ENCODE peak calls at places on chromosome 13, in six cellular contexts. One of them, this sample, is unnamed.

GRCh38 chr13:83150616-83151307 is 731.5 kb downstream of the SLITRK1 start:
- DNase-seq in DMS 273 treated with DMSO at 0.1 percent for 48 hours: no peak
- DNase-seq in body of pancreas: no peak
- DNase-seq in RKO: no peak
- DNase-seq in astrocyte of the spinal cord: no peak
- DNase-seq in left ventricle myocardium superior: no peak
- DNase-seq in this sample: no peak

GRCh38 chr13:69545500-69546025 is 562.1 kb upstream of the ATXN8OS start:
- DNase-seq in DMS 273 treated with DMSO at 0.1 percent for 48 hours: no peak
- DNase-seq in body of pancreas: no peak
- DNase-seq in astrocyte of the spinal cord: no peak
- DNase-seq in left ventricle myocardium superior: no peak
- DNase-seq in RKO: no peak
- DNase-seq in this sample: no peak

GRCh38 chr13:52599853-52600603 is 42.2 kb upstream of the HNRNPA1L2 start:
- DNase-seq in DMS 273 treated with DMSO at 0.1 percent for 48 hours: no peak
- DNase-seq in left ventricle myocardium superior: peak; percentile 71
- DNase-seq in body of pancreas: peak; percentile 36
- DNase-seq in astrocyte of the spinal cord: peak; percentile 33
- DNase-seq in RKO: peak; percentile 28
- DNase-seq in this sample: peak; percentile 50

GRCh38 chr13:69579351-69579750 is 528.3 kb upstream of the ATXN8OS start:
- DNase-seq in RKO: peak; percentile 57
- DNase-seq in left ventricle myocardium superior: no peak
- DNase-seq in DMS 273 treated with DMSO at 0.1 percent for 48 hours: no peak
- DNase-seq in body of pancreas: no peak
- DNase-seq in astrocyte of the spinal cord: peak; percentile 5
- DNase-seq in this sample: no peak

GRCh38 chr13:79128158-79128557 is 277.9 kb downstream of the RBM26 start:
- DNase-seq in DMS 273 treated with DMSO at 0.1 percent for 48 hours: no peak
- DNase-seq in body of pancreas: no peak
- DNase-seq in RKO: peak; percentile 57
- DNase-seq in left ventricle myocardium superior: no peak
- DNase-seq in astrocyte of the spinal cord: peak; percentile 87
- DNase-seq in this sample: no peak

GRCh38 chr13:46665243-46665629 is 112.3 kb downstream of the LRCH1 start:
- DNase-seq in body of pancreas: no peak
- DNase-seq in DMS 273 treated with DMSO at 0.1 percent for 48 hours: no peak
- DNase-seq in RKO: no peak
- DNase-seq in astrocyte of the spinal cord: no peak
- DNase-seq in left ventricle myocardium superior: no peak
- DNase-seq in this sample: no peak

GRCh38 chr13:75691183-75691582 is 55.1 kb downstream of the LMO7 start:
- DNase-seq in left ventricle myocardium superior: no peak
- DNase-seq in body of pancreas: no peak
- DNase-seq in astrocyte of the spinal cord: no peak
- DNase-seq in DMS 273 treated with DMSO at 0.1 percent for 48 hours: no peak
- DNase-seq in RKO: no peak
- DNase-seq in this sample: no peak

GRCh38 chr13:113879017-113879416 is 15.1 kb upstream of the GAS6 start:
- DNase-seq in body of pancreas: peak; percentile 7
- DNase-seq in astrocyte of the spinal cord: no peak
- DNase-seq in left ventricle myocardium superior: no peak
- DNase-seq in RKO: no peak
- DNase-seq in DMS 273 treated with DMSO at 0.1 percent for 48 hours: no peak
- DNase-seq in this sample: no peak

GRCh38 chr13:93966267-93966936 is 513.1 kb downstream of the DCT start:
- DNase-seq in RKO: no peak
- DNase-seq in body of pancreas: no peak
- DNase-seq in DMS 273 treated with DMSO at 0.1 percent for 48 hours: no peak
- DNase-seq in left ventricle myocardium superior: no peak
- DNase-seq in astrocyte of the spinal cord: no peak
- DNase-seq in this sample: no peak

GRCh38 chr13:114078501-114079451 is 53.6 kb downstream of the RASA3 start:
- DNase-seq in RKO: no peak
- DNase-seq in DMS 273 treated with DMSO at 0.1 percent for 48 hours: no peak
- DNase-seq in astrocyte of the spinal cord: peak; percentile 79
- DNase-seq in body of pancreas: peak; percentile 11
- DNase-seq in left ventricle myocardium superior: peak; percentile 77
- DNase-seq in this sample: no peak

GRCh38 chr13:48501705-48502104 is 31.2 kb downstream of the RCBTB2 start:
- DNase-seq in body of pancreas: no peak
- DNase-seq in astrocyte of the spinal cord: no peak
- DNase-seq in DMS 273 treated with DMSO at 0.1 percent for 48 hours: no peak
- DNase-seq in RKO: no peak
- DNase-seq in left ventricle myocardium superior: no peak
- DNase-seq in this sample: no peak

GRCh38 chr13:29564828-29565227 is 30.7 kb downstream of the SLC7A1 start:
- DNase-seq in DMS 273 treated with DMSO at 0.1 percent for 48 hours: no peak
- DNase-seq in astrocyte of the spinal cord: no peak
- DNase-seq in RKO: no peak
- DNase-seq in left ventricle myocardium superior: no peak
- DNase-seq in body of pancreas: no peak
- DNase-seq in this sample: no peak

GRCh38 chr13:35767256-35767981 is 290.9 kb upstream of the MAB21L1 start:
- DNase-seq in DMS 273 treated with DMSO at 0.1 percent for 48 hours: peak; percentile 90
- DNase-seq in left ventricle myocardium superior: peak; percentile 18
- DNase-seq in body of pancreas: no peak
- DNase-seq in RKO: no peak
- DNase-seq in astrocyte of the spinal cord: no peak
- DNase-seq in this sample: no peak

GRCh38 chr13:110525328-110526319 is 35.9 kb downstream of the RAB20 start:
- DNase-seq in body of pancreas: no peak
- DNase-seq in DMS 273 treated with DMSO at 0.1 percent for 48 hours: no peak
- DNase-seq in astrocyte of the spinal cord: no peak
- DNase-seq in RKO: no peak
- DNase-seq in left ventricle myocardium superior: peak; percentile 69
- DNase-seq in this sample: no peak

GRCh38 chr13:33487575-33488243 is 202.2 kb upstream of the STARD13 start:
- DNase-seq in astrocyte of the spinal cord: peak; percentile 37
- DNase-seq in RKO: no peak
- DNase-seq in left ventricle myocardium superior: no peak
- DNase-seq in DMS 273 treated with DMSO at 0.1 percent for 48 hours: no peak
- DNase-seq in body of pancreas: no peak
- DNase-seq in this sample: peak; percentile 50

GRCh38 chr13:109810761-109811510 is 24.6 kb upstream of the IRS2 start:
- DNase-seq in body of pancreas: no peak
- DNase-seq in RKO: no peak
- DNase-seq in astrocyte of the spinal cord: no peak
- DNase-seq in DMS 273 treated with DMSO at 0.1 percent for 48 hours: no peak
- DNase-seq in left ventricle myocardium superior: no peak
- DNase-seq in this sample: no peak

GRCh38 chr13:49669735-49670309 is 21.5 kb downstream of the EBPL start:
- DNase-seq in RKO: peak; percentile 87
- DNase-seq in left ventricle myocardium superior: peak; percentile 42
- DNase-seq in body of pancreas: peak; percentile 50
- DNase-seq in astrocyte of the spinal cord: peak; percentile 79
- DNase-seq in DMS 273 treated with DMSO at 0.1 percent for 48 hours: peak; percentile 21
- DNase-seq in this sample: peak; percentile 87

GRCh38 chr13:19362946-19363510 is 181.4 kb upstream of the TUBA3C start:
- DNase-seq in astrocyte of the spinal cord: no peak
- DNase-seq in left ventricle myocardium superior: no peak
- DNase-seq in body of pancreas: no peak
- DNase-seq in DMS 273 treated with DMSO at 0.1 percent for 48 hours: no peak
- DNase-seq in RKO: no peak
- DNase-seq in this sample: no peak

GRCh38 chr13:95248953-95249352 is 52.3 kb downstream of the ABCC4 start:
- DNase-seq in body of pancreas: no peak
- DNase-seq in astrocyte of the spinal cord: no peak
- DNase-seq in DMS 273 treated with DMSO at 0.1 percent for 48 hours: no peak
- DNase-seq in left ventricle myocardium superior: no peak
- DNase-seq in RKO: no peak
- DNase-seq in this sample: no peak

GRCh38 chr13:43792456-43792855 is 5.7 kb upstream of the ENOX1 start:
- DNase-seq in DMS 273 treated with DMSO at 0.1 percent for 48 hours: no peak
- DNase-seq in left ventricle myocardium superior: no peak
- DNase-seq in RKO: no peak
- DNase-seq in astrocyte of the spinal cord: peak; percentile 39
- DNase-seq in body of pancreas: no peak
- DNase-seq in this sample: no peak

GRCh38 chr13:73200432-73200831 is 141.6 kb downstream of the KLF5 start:
- DNase-seq in RKO: no peak
- DNase-seq in DMS 273 treated with DMSO at 0.1 percent for 48 hours: no peak
- DNase-seq in body of pancreas: peak; percentile 33
- DNase-seq in left ventricle myocardium superior: no peak
- DNase-seq in astrocyte of the spinal cord: peak; percentile 24
- DNase-seq in this sample: no peak

GRCh38 chr13:110195547-110196485 is 111.1 kb downstream of the COL4A1 start:
- DNase-seq in body of pancreas: no peak
- DNase-seq in RKO: no peak
- DNase-seq in astrocyte of the spinal cord: no peak
- DNase-seq in left ventricle myocardium superior: no peak
- DNase-seq in DMS 273 treated with DMSO at 0.1 percent for 48 hours: no peak
- DNase-seq in this sample: no peak

GRCh38 chr13:97780486-97780885 is 173.0 kb upstream of the IPO5 start:
- DNase-seq in left ventricle myocardium superior: no peak
- DNase-seq in body of pancreas: no peak
- DNase-seq in RKO: no peak
- DNase-seq in astrocyte of the spinal cord: no peak
- DNase-seq in DMS 273 treated with DMSO at 0.1 percent for 48 hours: no peak
- DNase-seq in this sample: no peak

GRCh38 chr13:109779074-109779473 is 7.3 kb downstream of the IRS2 start:
- DNase-seq in RKO: no peak
- DNase-seq in astrocyte of the spinal cord: peak; percentile 27
- DNase-seq in body of pancreas: no peak
- DNase-seq in left ventricle myocardium superior: no peak
- DNase-seq in DMS 273 treated with DMSO at 0.1 percent for 48 hours: no peak
- DNase-seq in this sample: no peak